ENCODE peak calls at places on chromosomes 4 and X, in five cellular contexts. M, Q, I, P and Z are unnamed samples.

GRCh38 chr4:122803788-122804208 is 22.8 kb upstream of the FGF2 start:
- DNase-seq in M (no peak), Q (no peak), I (no peak), P (no peak), Z (no peak)

GRCh38 chrX:110201799-110202198 is 116.1 kb downstream of the AMMECR1 start:
- DNase-seq in M (no peak), Q (no peak), I (no peak), P (no peak), Z (no peak)

GRCh38 chr4:21467551-21467950 is 481.0 kb downstream of the KCNIP4 start:
- DNase-seq in M (no peak), Q (no peak), I (no peak), P (no peak), Z (no peak)

GRCh38 chrX:133723930-133724329 is 261.5 kb downstream of the GPC3 start:
- DNase-seq in M (no peak), Q (no peak), I (no peak), P (no peak), Z (no peak)

GRCh38 chr4:6019316-6020263 is 1.4 kb upstream of the C4orf50 start:
- DNase-seq in M (peak), Q (peak), I (peak), P (no peak), Z (peak)

GRCh38 chrX:1593286-1594271 is 2.2 kb downstream of the AKAP17A start:
- DNase-seq in M (no peak), Q (no peak), I (no peak), P (no peak), Z (no peak)

GRCh38 chr4:7626551-7626950 is 191.8 kb upstream of the PSAPL1 start:
- DNase-seq in M (no peak), Q (no peak), I (no peak), P (no peak), Z (no peak)

GRCh38 chr4:3384771-3385701 is 56.7 kb upstream of the HGFAC start:
- DNase-seq in M (no peak), Q (no peak), I (no peak), P (no peak), Z (no peak)

GRCh38 chr4:68267433-68267944 is 22.0 kb upstream of the TMPRSS11B start:
- DNase-seq in M (peak), Q (no peak), I (no peak), P (no peak), Z (no peak)

GRCh38 chrX:10173331-10173900 is 16.6 kb downstream of the CLCN4 start:
- DNase-seq in M (no peak), Q (peak), I (no peak), P (no peak), Z (peak)

GRCh38 chr4:2958446-2958845 is 4.8 kb downstream of the NOP14 start:
- DNase-seq in M (no peak), Q (no peak), I (no peak), P (no peak), Z (no peak)

GRCh38 chr4:42655921-42656735 is 777 bp downstream of the ATP8A1 start:
- DNase-seq in M (no peak), Q (peak), I (peak), P (peak), Z (peak)

GRCh38 chr4:110454456-110454855 is 21.5 kb upstream of the ENPEP start:
- DNase-seq in M (no peak), Q (no peak), I (no peak), P (no peak), Z (no peak)

GRCh38 chr4:108427946-108428345 is 192.4 kb upstream of the RPL34 start:
- DNase-seq in M (no peak), Q (no peak), I (no peak), P (no peak), Z (no peak)

GRCh38 chr4:56757821-56758400 is 63.6 kb downstream of the SPINK2 start:
- DNase-seq in M (peak), Q (no peak), I (peak), P (peak), Z (peak)

GRCh38 chrX:103918584-103919335 is 43.7 kb upstream of the TMSB15B start:
- DNase-seq in M (peak), Q (peak), I (peak), P (peak), Z (peak)